ENCODE peak calls at places on chromosomes 4 and X, in eight cellular contexts. A, F, I, W, T, D, K and B are unnamed samples.

GRCh38 chrX:4379071-4379470 is 665.6 kb upstream of the PRKX start:
- DNase-seq in I (no peak), D (peak), T (peak), K (no peak), W (no peak), A (no peak), F (no peak), B (no peak)

GRCh38 chrX:141952603-141953002 is 48.9 kb downstream of the MAGEC1 start:
- DNase-seq in W (no peak), K (no peak), I (no peak), A (no peak), D (no peak), F (no peak), T (no peak), B (no peak)

GRCh38 chrX:151828434-151829080 is 84.1 kb upstream of the MAGEA4 start:
- DNase-seq in F (no peak), K (no peak), I (no peak), D (no peak), W (no peak), A (no peak), T (no peak), B (no peak)

GRCh38 chrX:40093586-40093985 is 4.2 kb downstream of the BCOR start:
- DNase-seq in D (no peak), T (no peak), F (no peak), W (peak), K (no peak), I (no peak), A (no peak), B (no peak)

GRCh38 chrX:144219035-144219434 is 335.2 kb downstream of the UBE2NL start:
- DNase-seq in T (peak), D (peak), I (no peak), A (no peak), W (peak), K (no peak), F (peak), B (no peak)

GRCh38 chrX:57900961-57901360 is 9.3 kb downstream of the ZXDA start:
- DNase-seq in I (no peak), K (no peak), W (no peak), F (no peak), D (peak), A (no peak), T (no peak), B (no peak)

GRCh38 chrX:1477801-1478458 is 25.2 kb upstream of the ASMTL start:
- DNase-seq in T (no peak), D (no peak), W (no peak), F (no peak), I (no peak), A (no peak), K (no peak), B (no peak)

GRCh38 chrX:115333446-115333845 is 43.9 kb downstream of the LUZP4 start:
- DNase-seq in F (no peak), K (no peak), D (no peak), I (no peak), W (no peak), A (no peak), T (no peak), B (no peak)

GRCh38 chr4:7917669-7918068 is 22.0 kb downstream of the AFAP1 start:
- DNase-seq in A (no peak), D (no peak), K (no peak), W (no peak), I (peak), T (no peak), F (no peak), B (no peak)

DNA sequence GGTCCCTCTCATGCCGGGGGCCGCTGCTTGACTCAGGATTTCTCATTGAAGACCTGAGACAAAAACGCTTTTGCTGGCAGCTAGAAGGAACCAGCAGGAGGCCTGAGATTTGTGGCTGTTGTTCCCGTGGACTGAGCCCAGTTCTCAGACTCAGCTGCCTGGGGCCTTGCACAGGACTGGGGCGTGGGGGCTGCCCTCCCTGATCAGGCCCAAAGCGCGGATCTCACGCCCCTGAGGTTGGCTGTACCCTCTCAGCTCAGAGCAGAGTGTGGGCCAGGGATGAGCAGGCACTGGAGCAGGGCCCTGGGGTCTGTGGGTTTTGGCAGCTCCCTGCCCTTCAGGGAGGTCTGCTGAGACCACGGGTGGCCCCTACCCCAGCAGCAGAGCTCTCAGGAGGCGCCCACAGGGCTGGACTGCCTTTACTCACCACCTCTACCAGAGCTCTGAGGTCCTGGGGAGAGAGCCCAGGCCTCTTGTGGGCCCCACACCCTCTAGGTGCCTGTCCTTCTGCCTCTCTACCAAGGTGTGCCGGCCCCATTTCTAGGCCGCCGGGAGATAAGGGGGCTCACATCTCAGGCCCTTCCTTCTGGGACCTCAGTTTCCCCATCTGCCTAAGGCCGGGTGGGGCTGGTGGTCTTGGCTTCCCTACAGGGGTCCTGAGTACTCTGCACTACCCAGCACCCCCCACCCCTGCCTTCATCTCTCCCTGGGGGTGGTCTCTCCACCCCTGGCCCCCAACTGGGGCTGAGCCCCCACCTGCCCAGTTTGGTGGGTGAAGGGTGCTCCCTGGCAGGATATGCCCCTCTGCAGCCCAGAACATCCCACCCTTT is 5.6 kb downstream of the MSANTD1 start:
- DNase-seq in K (no peak), I (no peak), A (no peak), D (no peak), T (no peak), F (no peak), W (peak), B (no peak)
- TF ChIP-seq EZH2phosphoT487 in K (no peak), I (no peak), A (no peak), D (no peak), T (no peak), F (no peak), W (no peak), B (no peak)

GRCh38 chr4:69473699-69474098 is 22.0 kb downstream of the UGT2B4 start:
- DNase-seq in D (no peak), T (no peak), I (no peak), K (no peak), W (no peak), F (no peak), A (no peak), B (no peak)

GRCh38 chr4:69471639-69472038 is 24.1 kb downstream of the UGT2B4 start:
- DNase-seq in D (no peak), I (no peak), F (no peak), K (no peak), T (no peak), A (no peak), W (no peak), B (no peak)

GRCh38 chr4:69467797-69468196 is 27.9 kb downstream of the UGT2B4 start:
- DNase-seq in I (peak), W (no peak), D (no peak), K (no peak), T (no peak), F (no peak), A (no peak), B (no peak)

DNA sequence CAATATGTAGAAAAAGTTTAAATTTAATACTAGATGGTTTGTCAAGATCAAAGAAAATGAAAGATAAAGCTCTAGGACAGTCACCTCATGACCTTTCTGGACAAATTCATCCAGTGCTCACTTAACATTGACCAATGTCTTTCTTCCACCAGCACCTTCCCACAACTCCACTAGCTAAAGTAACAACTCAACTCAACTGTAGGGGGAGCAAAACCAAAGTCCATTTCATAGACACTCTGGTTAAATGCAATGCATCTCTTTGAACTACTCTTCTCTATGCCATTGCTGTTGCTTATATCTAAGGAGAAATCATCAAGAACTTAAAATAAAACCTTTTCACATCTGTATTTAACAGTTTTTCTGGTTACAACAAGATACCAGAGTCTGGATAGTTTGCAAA is 25.1 kb downstream of the UGT2B4 start:
- DNase-seq in T (no peak), I (peak), W (no peak), D (no peak), A (no peak), F (no peak), K (peak), B (no peak)
- TF ChIP-seq CTCF in T (no peak), I (peak), W (peak), D (peak), A (no peak), F (peak), K (no peak), B (no peak)

GRCh38 chr4:609400-610050 is 15.8 kb upstream of the PDE6B start:
- DNase-seq in T (no peak), K (no peak), F (no peak), W (no peak), D (no peak), A (no peak), I (no peak), B (no peak)

GRCh38 chr4:612749-613125 is 12.6 kb upstream of the PDE6B start:
- DNase-seq in F (no peak), A (no peak), D (no peak), I (no peak), T (no peak), K (no peak), W (no peak), B (no peak)

GRCh38 chr4:610411-611261 is 14.7 kb upstream of the PDE6B start:
- DNase-seq in W (no peak), F (no peak), A (no peak), K (no peak), I (no peak), D (peak), T (peak), B (no peak)

GRCh38 chr4:612052-612748 is 13.2 kb upstream of the PDE6B start:
- DNase-seq in T (no peak), K (no peak), W (no peak), A (no peak), I (no peak), D (no peak), F (no peak), B (no peak)

DNA sequence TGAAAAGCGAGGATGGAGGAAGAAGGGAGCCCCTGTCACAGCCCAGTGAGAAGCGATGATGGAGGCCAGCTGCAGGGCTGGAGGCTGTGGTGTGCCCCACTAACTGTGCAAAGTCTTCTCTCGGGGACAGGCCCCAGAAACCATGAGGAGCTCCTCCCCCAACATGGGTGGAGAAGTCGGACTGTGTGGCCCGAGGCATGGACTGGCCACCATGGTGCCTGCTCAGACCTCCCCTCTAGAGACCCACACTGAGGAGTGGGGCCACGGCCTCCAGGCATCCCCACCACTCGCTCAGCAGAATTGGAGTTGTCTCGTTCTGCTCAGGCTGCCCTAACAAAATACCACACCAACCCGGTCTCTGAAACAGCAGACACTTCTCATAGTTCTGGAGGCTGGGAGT is 12.2 kb upstream of the PDE6B start:
- DNase-seq in A (no peak), W (no peak), K (no peak), I (no peak), D (no peak), F (no peak), T (no peak), B (no peak)
- TF ChIP-seq EZH2phosphoT487 in A (no peak), W (no peak), K (no peak), I (no peak), D (no peak), F (no peak), T (no peak), B (no peak)

DNA sequence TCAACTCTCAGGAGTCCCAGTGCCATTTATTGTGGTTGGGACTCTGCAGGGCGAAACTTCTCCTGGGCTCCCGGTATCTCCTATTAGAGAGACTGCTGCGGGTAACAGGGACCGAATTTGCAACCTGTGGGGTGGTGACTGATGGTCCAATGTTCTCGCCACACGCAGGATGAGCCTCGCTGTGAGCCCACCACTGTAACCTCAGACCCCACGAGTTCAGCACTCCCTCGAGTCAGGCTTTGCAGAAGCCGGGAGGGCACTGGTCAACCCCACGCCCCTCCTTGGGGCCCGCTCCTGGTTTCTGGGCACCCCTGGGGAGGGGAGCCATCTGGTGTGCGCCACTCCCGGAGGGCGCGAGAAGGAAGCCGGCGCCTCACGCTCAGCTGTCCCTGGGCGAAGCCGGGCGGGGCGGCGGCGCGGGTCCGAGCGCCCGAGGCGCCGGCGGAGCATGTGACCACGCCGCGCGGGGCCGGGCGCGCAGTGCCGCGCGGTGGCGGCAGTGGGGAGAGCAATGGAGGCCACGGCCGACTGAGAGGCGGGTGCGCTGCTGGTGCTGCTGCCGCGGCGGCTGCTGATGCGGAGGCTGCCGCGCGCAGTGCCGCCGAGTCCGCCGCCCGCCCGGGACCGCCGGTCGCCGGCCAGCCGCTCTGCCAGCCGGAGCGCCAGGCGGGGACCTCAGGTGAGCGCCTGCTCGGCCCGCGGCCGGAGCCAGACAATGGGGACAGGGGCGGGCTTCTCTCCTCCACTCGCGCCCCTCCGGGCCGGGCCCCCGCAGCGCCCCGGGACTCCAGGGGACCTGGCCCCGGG is 100.1 kb downstream of the CEP135 start:
- DNase-seq in K (peak), D (peak), I (peak), T (peak), W (peak), F (peak), A (peak), B (peak)
- TF ChIP-seq CTCF in K (peak), D (peak), I (no peak), T (peak), W (peak), F (no peak), A (no peak), B (no peak)

DNA sequence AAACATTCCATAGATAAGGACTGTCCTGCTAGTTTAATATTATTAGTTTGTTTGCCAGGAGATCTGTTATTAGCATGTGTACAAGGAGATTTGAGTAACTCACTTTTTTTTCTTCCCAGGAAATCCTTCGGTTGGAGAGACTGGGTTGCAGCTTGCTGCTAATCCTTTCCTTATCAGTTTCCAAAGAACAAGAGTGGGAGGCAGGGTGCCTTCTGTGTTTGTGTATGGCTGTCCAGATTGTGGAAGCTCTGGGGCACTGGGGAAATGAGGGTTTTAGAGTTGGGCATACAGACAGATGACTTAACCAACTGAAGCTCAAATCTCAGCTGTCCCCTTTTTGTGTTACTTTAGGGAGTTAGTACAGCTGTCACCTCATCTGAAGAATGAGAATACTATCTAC is 12.6 kb upstream of the SUPT20HL1 start:
- DNase-seq in F (no peak), I (no peak), D (no peak), A (no peak), T (peak), K (no peak), W (peak), B (no peak)
- TF ChIP-seq EZH2phosphoT487 in F (no peak), I (no peak), D (no peak), A (no peak), T (no peak), K (no peak), W (no peak), B (no peak)